ENCODE peak calls at places on chromosomes 7 and 10, in five cellular contexts. S is head of caudate nucleus; W is stimulated activated CD4-positive, alpha-beta T cell treated with anti-CD3 and anti-CD28 coated beads, Interleukin-2, amount 100 ng/mL, for 24 hours; A is AG10803; C is adrenal gland. D is an unnamed sample.

GRCh38 chr7:48089415-48089975 is 430 bp downstream of the UPP1 start:
- DNase-seq in A (no peak), C (peak; percentile 62), S (peak; percentile 63), W (peak; percentile 63), D (no peak)

GRCh38 chr7:25672476-25672875 is 444.2 kb upstream of the NPVF start:
- DNase-seq in C (no peak), W (no peak), A (no peak), S (no peak), D (peak; percentile 31)

GRCh38 chr10:60846173-60846572 is 67.9 kb downstream of the CDK1 start:
- DNase-seq in A (peak; percentile 62), W (no peak), S (no peak), C (peak; percentile 14), D (no peak)

GRCh38 chr7:28168393-28169158 is 12.0 kb downstream of the JAZF1 start:
- DNase-seq in C (no peak), S (no peak), A (no peak), W (no peak), D (no peak)

GRCh38 chr10:42553064-42553407 is 85.3 kb downstream of the ZNF33B start:
- DNase-seq in S (no peak), A (no peak), W (no peak), C (no peak), D (no peak)

GRCh38 chr10:82811621-82812020 is 936.6 kb downstream of the NRG3 start:
- DNase-seq in C (peak; percentile 18), A (peak; percentile 3), W (no peak), S (no peak), D (no peak)

GRCh38 chr7:51246258-51247245 is 70.1 kb downstream of the COBL start:
- DNase-seq in A (no peak), C (peak; percentile 37), W (no peak), S (peak; percentile 71), D (no peak)

GRCh38 chr10:47134166-47134565 is 165.8 kb upstream of the GDF10 start:
- DNase-seq in W (no peak), S (no peak), C (peak; percentile 7), A (no peak), D (peak; percentile 82)

GRCh38 chr7:17560966-17561365 is 262.5 kb downstream of the AHR start:
- DNase-seq in A (no peak), S (no peak), C (no peak), W (no peak), D (no peak)

GRCh38 chr7:70040971-70041766 is 442.9 kb downstream of the AUTS2 start:
- DNase-seq in C (no peak), A (peak; percentile 48), W (no peak), S (no peak), D (no peak)

GRCh38 chr7:22420008-22420407 is 63.1 kb upstream of the RAPGEF5 start:
- DNase-seq in W (no peak), C (no peak), S (no peak), A (no peak), D (no peak)

GRCh38 chr10:122181901-122182799 is 88.9 kb upstream of the BTBD16 start:
- DNase-seq in C (no peak), W (no peak), S (no peak), A (peak; percentile 69), D (no peak)

GRCh38 chr10:57320416-57320815 is 947.3 kb downstream of the IPMK start:
- DNase-seq in C (no peak), S (no peak), A (no peak), W (no peak), D (no peak)